ENCODE peak calls at places on chromosomes 13 and 19, in five cellular contexts. M, T, S, Z and I are unnamed samples.

GRCh38 chr19:18208098-18208951 is 4.5 kb upstream of the RAB3A start:
- DNase-seq in M (peak; percentile 44), T (peak; percentile 57), S (no peak), Z (no peak), I (peak; percentile 26)

GRCh38 chr19:23996549-23996948 is 81.9 kb downstream of the ZNF726 start:
- DNase-seq in M (no peak), T (peak; percentile 23), S (no peak), Z (no peak), I (no peak)

GRCh38 chr13:113862766-113863510 is 938 bp downstream of the GAS6 start:
- DNase-seq in M (peak; percentile 68), T (peak; percentile 72), S (peak; percentile 49), Z (peak; percentile 70), I (no peak)

GRCh38 chr13:76845865-76846264 is 40.3 kb downstream of the KCTD12 start:
- DNase-seq in M (no peak), T (no peak), S (no peak), Z (no peak), I (no peak)

GRCh38 chr19:5935473-5936307 is 21.6 kb downstream of the CAPS start:
- DNase-seq in M (no peak), T (no peak), S (no peak), Z (no peak), I (no peak)

GRCh38 chr19:58417071-58417470 is 8.6 kb downstream of the ZNF584 start:
- DNase-seq in M (no peak), T (no peak), S (no peak), Z (no peak), I (no peak)

GRCh38 chr13:100100115-100100879 is 11.4 kb downstream of the PCCA start:
- DNase-seq in M (no peak), T (no peak), S (no peak), Z (no peak), I (no peak)

GRCh38 chr19:55220525-55220924 is 8.0 kb downstream of the TMEM86B start:
- DNase-seq in M (no peak), T (peak; percentile 76), S (peak; percentile 44), Z (no peak), I (no peak)

GRCh38 chr19:33796164-33797100 is at the start of gene KCTD15:
- DNase-seq in M (peak; percentile 48), T (peak; percentile 92), S (peak; percentile 74), Z (no peak), I (no peak)

GRCh38 chr19:19107663-19108062 is 30.6 kb downstream of the TMEM161A start:
- DNase-seq in M (no peak), T (no peak), S (no peak), Z (no peak), I (no peak)

GRCh38 chr19:43450545-43450997 is 14.8 kb downstream of the LYPD3 start:
- DNase-seq in M (no peak), T (no peak), S (no peak), Z (no peak), I (no peak)

GRCh38 chr19:21532904-21533303 is 27.5 kb downstream of the ZNF429 start:
- DNase-seq in M (no peak), T (no peak), S (no peak), Z (no peak), I (no peak)

GRCh38 chr19:39918183-39918651 is 16.2 kb downstream of the FCGBP start:
- DNase-seq in M (no peak), T (no peak), S (no peak), Z (peak; percentile 64), I (no peak)

GRCh38 chr13:25253702-25254101 is 33.6 kb downstream of the MTMR6 start:
- DNase-seq in M (no peak), T (no peak), S (no peak), Z (no peak), I (no peak)

GRCh38 chr19:45568732-45569131 is 15.9 kb downstream of the OPA3 start:
- DNase-seq in M (no peak), T (no peak), S (no peak), Z (no peak), I (no peak)

GRCh38 chr19:49233163-49233562 is 75.6 kb downstream of the TRPM4 start:
- DNase-seq in M (no peak), T (no peak), S (no peak), Z (no peak), I (no peak)

GRCh38 chr13:86447479-86447878 is 648.3 kb upstream of the SLITRK6 start:
- DNase-seq in M (no peak), T (no peak), S (no peak), Z (no peak), I (no peak)
- TF ChIP-seq CTCF in M (no peak), T (peak; percentile 28), S (no peak), Z (no peak), I (no peak)

DNA sequence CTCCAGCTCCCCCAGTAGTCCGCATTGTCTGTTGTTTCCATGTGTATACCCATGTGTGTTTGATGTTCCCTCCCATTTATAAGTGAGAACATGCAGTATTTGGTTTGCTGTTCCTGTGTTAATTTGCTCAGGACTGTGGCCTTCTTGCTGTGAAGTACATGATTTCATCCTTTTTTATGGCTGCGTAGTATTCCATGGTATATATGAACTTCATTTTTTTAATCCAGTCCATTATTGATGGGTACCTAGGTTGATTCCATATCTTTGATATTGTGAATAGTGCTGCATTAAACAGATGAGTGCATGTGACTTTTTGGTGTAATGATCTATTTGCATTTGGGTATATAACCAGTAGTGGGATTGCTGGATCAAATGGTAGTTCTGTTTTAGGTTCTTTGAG is 175.2 kb downstream of the PDS5B start:
- DNase-seq in M (no peak), T (no peak), S (no peak), Z (no peak), I (no peak)
- TF ChIP-seq CTCF in M (no peak), T (no peak), S (no peak), Z (no peak), I (no peak)

GRCh38 chr13:48233097-48233885 is at the start of gene ITM2B:
- DNase-seq in M (peak; percentile 84), T (peak; percentile 91), S (peak; percentile 85), Z (peak; percentile 78), I (peak; percentile 40)
- TF ChIP-seq CTCF in M (peak; percentile 62), T (peak; percentile 49), S (peak; percentile 41), Z (peak; percentile 51), I (peak; percentile 40)

GRCh38 chr19:35935911-35936737 is at the start of gene LRFN3:
- DNase-seq in M (peak; percentile 78), T (peak; percentile 95), S (peak; percentile 93), Z (peak; percentile 81), I (peak; percentile 93)

GRCh38 chr19:35928507-35928906 is 7.7 kb upstream of the LRFN3 start:
- DNase-seq in M (no peak), T (no peak), S (no peak), Z (no peak), I (no peak)

GRCh38 chr19:35932291-35932936 is 3.8 kb upstream of the LRFN3 start:
- DNase-seq in M (no peak), T (no peak), S (no peak), Z (no peak), I (no peak)

GRCh38 chr19:35931161-35931873 is 4.9 kb upstream of the LRFN3 start:
- DNase-seq in M (peak; percentile 99), T (peak; percentile 100), S (peak; percentile 100), Z (peak; percentile 99), I (peak; percentile 94)

DNA sequence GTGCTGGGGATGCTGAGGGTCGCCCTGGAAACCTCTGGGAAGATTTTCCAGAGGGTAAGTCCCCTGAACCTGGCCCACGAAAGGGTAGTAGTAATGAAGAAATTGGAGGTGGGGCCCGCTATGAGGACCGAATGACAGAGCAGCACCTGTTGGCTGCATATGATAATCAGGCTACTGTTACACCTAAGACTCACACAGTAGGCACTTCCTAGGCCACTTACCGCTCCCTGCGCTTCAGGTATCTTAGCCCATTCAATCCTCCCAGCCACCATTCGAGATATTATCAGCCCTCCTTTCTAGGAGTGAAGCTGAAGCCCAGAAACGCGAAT is 4.3 kb upstream of the LRFN3 start:
- DNase-seq in M (no peak), T (no peak), S (no peak), Z (no peak), I (no peak)
- TF ChIP-seq CTCF in M (peak; percentile 19), T (no peak), S (no peak), Z (peak; percentile 6), I (no peak)

GRCh38 chr13:60012503-60012902 is 151.2 kb downstream of the DIAPH3 start:
- DNase-seq in M (no peak), T (no peak), S (no peak), Z (no peak), I (no peak)
- TF ChIP-seq CTCF in M (no peak), T (no peak), S (no peak), Z (no peak), I (no peak)